ENCODE peak calls at places on chromosomes 12 and 14, in eight cellular contexts. One of them, this sample, is unnamed.

GRCh38 chr12:45583011-45583657 is 146.4 kb upstream of the ARID2 start:
- DNase-seq in esophagus squamous epithelium: no peak
- DNase-seq in GM06990: no peak
- DNase-seq in bronchial epithelial cell: peak; percentile 3
- DNase-seq in brain microvascular endothelial cell: peak; percentile 79
- DNase-seq in prostate gland: no peak
- DNase-seq in neuronal stem cell: no peak
- DNase-seq in lower leg skin: no peak
- DNase-seq in this sample: no peak

GRCh38 chr12:84636801-84637285 is 275.8 kb downstream of the SLC6A15 start:
- DNase-seq in esophagus squamous epithelium: no peak
- DNase-seq in GM06990: no peak
- DNase-seq in bronchial epithelial cell: no peak
- DNase-seq in brain microvascular endothelial cell: peak; percentile 41
- DNase-seq in prostate gland: no peak
- DNase-seq in neuronal stem cell: no peak
- DNase-seq in lower leg skin: no peak
- DNase-seq in this sample: no peak

GRCh38 chr12:129393357-129393937 is 510.4 kb downstream of the TMEM132D start:
- DNase-seq in esophagus squamous epithelium: no peak
- DNase-seq in GM06990: no peak
- DNase-seq in bronchial epithelial cell: no peak
- DNase-seq in brain microvascular endothelial cell: no peak
- DNase-seq in prostate gland: no peak
- DNase-seq in neuronal stem cell: no peak
- DNase-seq in lower leg skin: no peak
- DNase-seq in this sample: no peak

GRCh38 chr12:76307083-76307482 is 41.1 kb downstream of the BBS10 start:
- DNase-seq in esophagus squamous epithelium: no peak
- DNase-seq in GM06990: no peak
- DNase-seq in bronchial epithelial cell: no peak
- DNase-seq in brain microvascular endothelial cell: no peak
- DNase-seq in prostate gland: no peak
- DNase-seq in neuronal stem cell: no peak
- DNase-seq in lower leg skin: no peak
- DNase-seq in this sample: no peak

GRCh38 chr12:52399756-52400155 is 6.4 kb downstream of the KRT82 start:
- DNase-seq in esophagus squamous epithelium: no peak
- DNase-seq in GM06990: no peak
- DNase-seq in bronchial epithelial cell: no peak
- DNase-seq in brain microvascular endothelial cell: no peak
- DNase-seq in prostate gland: no peak
- DNase-seq in neuronal stem cell: no peak
- DNase-seq in lower leg skin: no peak
- DNase-seq in this sample: no peak

GRCh38 chr12:119692410-119692809 is 24.5 kb downstream of the PRKAB1 start:
- DNase-seq in esophagus squamous epithelium: no peak
- DNase-seq in GM06990: no peak
- DNase-seq in bronchial epithelial cell: no peak
- DNase-seq in brain microvascular endothelial cell: no peak
- DNase-seq in prostate gland: no peak
- DNase-seq in neuronal stem cell: no peak
- DNase-seq in lower leg skin: no peak
- DNase-seq in this sample: no peak

GRCh38 chr12:19369691-19370148 is 69.6 kb upstream of the AEBP2 start:
- DNase-seq in esophagus squamous epithelium: no peak
- DNase-seq in GM06990: no peak
- DNase-seq in bronchial epithelial cell: peak; percentile 85
- DNase-seq in brain microvascular endothelial cell: peak; percentile 13
- DNase-seq in prostate gland: no peak
- DNase-seq in neuronal stem cell: no peak
- DNase-seq in lower leg skin: no peak
- DNase-seq in this sample: no peak

GRCh38 chr12:131634037-131634436 is 76.9 kb upstream of the SFSWAP start:
- DNase-seq in esophagus squamous epithelium: no peak
- DNase-seq in GM06990: no peak
- DNase-seq in bronchial epithelial cell: no peak
- DNase-seq in brain microvascular endothelial cell: no peak
- DNase-seq in prostate gland: no peak
- DNase-seq in neuronal stem cell: no peak
- DNase-seq in lower leg skin: no peak
- DNase-seq in this sample: no peak

GRCh38 chr12:50765325-50765911 is 1.5 kb downstream of the ATF1 start:
- DNase-seq in esophagus squamous epithelium: no peak
- DNase-seq in GM06990: peak; percentile 18
- DNase-seq in bronchial epithelial cell: peak; percentile 70
- DNase-seq in brain microvascular endothelial cell: no peak
- DNase-seq in prostate gland: no peak
- DNase-seq in neuronal stem cell: peak; percentile 27
- DNase-seq in lower leg skin: peak; percentile 22
- DNase-seq in this sample: no peak

GRCh38 chr12:122830517-122831214 is 4.6 kb upstream of the HIP1R start:
- DNase-seq in esophagus squamous epithelium: no peak
- DNase-seq in GM06990: no peak
- DNase-seq in bronchial epithelial cell: peak; percentile 97
- DNase-seq in brain microvascular endothelial cell: peak; percentile 59
- DNase-seq in prostate gland: no peak
- DNase-seq in neuronal stem cell: no peak
- DNase-seq in lower leg skin: no peak
- DNase-seq in this sample: no peak

GRCh38 chr12:54349658-54350057 is 14.6 kb downstream of the GPR84 start:
- DNase-seq in esophagus squamous epithelium: no peak
- DNase-seq in GM06990: no peak
- DNase-seq in bronchial epithelial cell: no peak
- DNase-seq in brain microvascular endothelial cell: no peak
- DNase-seq in prostate gland: no peak
- DNase-seq in neuronal stem cell: no peak
- DNase-seq in lower leg skin: no peak
- DNase-seq in this sample: no peak
- H3K4me3 ChIP-seq in esophagus squamous epithelium: no peak overlapping the region
- H3K4me3 ChIP-seq in GM06990: no peak overlapping the region
- H3K4me3 ChIP-seq in bronchial epithelial cell: no peak overlapping the region
- H3K4me3 ChIP-seq in brain microvascular endothelial cell: no peak overlapping the region
- H3K4me3 ChIP-seq in prostate gland: no peak overlapping the region
- H3K4me3 ChIP-seq in neuronal stem cell: no peak overlapping the region
- H3K4me3 ChIP-seq in lower leg skin: no peak overlapping the region
- H3K4me3 ChIP-seq in this sample: no peak overlapping the region

DNA sequence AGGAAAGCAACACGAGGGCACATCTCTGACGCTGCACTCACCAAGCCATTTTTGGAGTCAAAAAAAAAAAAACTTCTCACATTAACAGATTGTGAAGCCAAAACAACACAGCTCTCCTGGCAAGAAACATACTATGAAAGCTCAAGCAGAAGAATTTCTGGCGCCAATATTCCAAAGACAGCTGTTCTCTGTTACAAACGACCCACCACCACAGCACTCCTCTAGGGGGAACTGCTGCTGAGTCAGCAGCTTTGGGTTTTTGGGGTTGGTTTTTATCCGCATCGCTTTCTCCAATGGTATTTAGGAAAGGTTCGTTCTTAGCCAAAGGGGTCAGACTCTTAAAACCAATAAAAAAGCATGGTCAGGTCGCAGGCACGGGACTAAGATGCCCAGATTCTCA is 379.3 kb downstream of the RPS29 start:
- DNase-seq in esophagus squamous epithelium: no peak
- DNase-seq in GM06990: no peak
- DNase-seq in bronchial epithelial cell: no peak
- DNase-seq in brain microvascular endothelial cell: no peak
- DNase-seq in prostate gland: no peak
- DNase-seq in neuronal stem cell: no peak
- DNase-seq in lower leg skin: no peak
- DNase-seq in this sample: no peak
- H3K4me3 ChIP-seq in esophagus squamous epithelium: no peak overlapping the region
- H3K4me3 ChIP-seq in GM06990: no peak overlapping the region
- H3K4me3 ChIP-seq in bronchial epithelial cell: no peak overlapping the region
- H3K4me3 ChIP-seq in brain microvascular endothelial cell: no peak overlapping the region
- H3K4me3 ChIP-seq in prostate gland: no peak overlapping the region
- H3K4me3 ChIP-seq in neuronal stem cell: no peak overlapping the region
- H3K4me3 ChIP-seq in lower leg skin: no peak overlapping the region
- H3K4me3 ChIP-seq in this sample: no peak overlapping the region

GRCh38 chr12:125072496-125072895 is 7.3 kb downstream of the AACS start:
- DNase-seq in esophagus squamous epithelium: no peak
- DNase-seq in GM06990: no peak
- DNase-seq in bronchial epithelial cell: no peak
- DNase-seq in brain microvascular endothelial cell: no peak
- DNase-seq in prostate gland: no peak
- DNase-seq in neuronal stem cell: no peak
- DNase-seq in lower leg skin: no peak
- DNase-seq in this sample: no peak
- H3K4me3 ChIP-seq in esophagus squamous epithelium: no peak overlapping the region
- H3K4me3 ChIP-seq in GM06990: no peak overlapping the region
- H3K4me3 ChIP-seq in bronchial epithelial cell: no peak overlapping the region
- H3K4me3 ChIP-seq in brain microvascular endothelial cell: no peak overlapping the region
- H3K4me3 ChIP-seq in prostate gland: no peak overlapping the region
- H3K4me3 ChIP-seq in neuronal stem cell: no peak overlapping the region
- H3K4me3 ChIP-seq in lower leg skin: no peak overlapping the region
- H3K4me3 ChIP-seq in this sample: no peak overlapping the region

DNA sequence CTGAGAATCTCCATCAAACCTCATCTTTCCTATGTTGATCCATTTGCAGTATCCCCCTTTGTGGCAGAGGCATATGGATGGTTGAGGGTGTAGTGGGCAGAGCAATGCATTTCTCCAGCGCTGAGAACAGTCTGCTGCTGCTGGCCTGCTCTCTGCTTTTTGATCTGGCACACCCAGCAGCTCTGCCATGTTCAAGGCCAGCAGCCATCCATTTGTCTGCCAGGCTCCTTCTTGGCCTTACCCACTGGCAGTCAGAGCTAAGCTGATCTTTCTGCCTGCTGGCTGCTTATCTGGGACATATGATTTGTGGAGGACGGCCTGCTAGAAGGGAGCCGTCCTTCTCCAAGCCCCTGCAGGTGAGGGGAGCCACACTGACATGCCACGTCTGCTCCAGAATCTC is 17.0 kb downstream of the NPC2 start:
- DNase-seq in esophagus squamous epithelium: no peak
- DNase-seq in GM06990: no peak
- DNase-seq in bronchial epithelial cell: no peak
- DNase-seq in brain microvascular endothelial cell: no peak
- DNase-seq in prostate gland: no peak
- DNase-seq in neuronal stem cell: no peak
- DNase-seq in lower leg skin: no peak
- DNase-seq in this sample: no peak
- H3K4me3 ChIP-seq in esophagus squamous epithelium: no peak overlapping the region
- H3K4me3 ChIP-seq in GM06990: no peak overlapping the region
- H3K4me3 ChIP-seq in bronchial epithelial cell: no peak overlapping the region
- H3K4me3 ChIP-seq in brain microvascular endothelial cell: no peak overlapping the region
- H3K4me3 ChIP-seq in prostate gland: no peak overlapping the region
- H3K4me3 ChIP-seq in neuronal stem cell: no peak overlapping the region
- H3K4me3 ChIP-seq in lower leg skin: no peak overlapping the region
- H3K4me3 ChIP-seq in this sample: no peak overlapping the region

DNA sequence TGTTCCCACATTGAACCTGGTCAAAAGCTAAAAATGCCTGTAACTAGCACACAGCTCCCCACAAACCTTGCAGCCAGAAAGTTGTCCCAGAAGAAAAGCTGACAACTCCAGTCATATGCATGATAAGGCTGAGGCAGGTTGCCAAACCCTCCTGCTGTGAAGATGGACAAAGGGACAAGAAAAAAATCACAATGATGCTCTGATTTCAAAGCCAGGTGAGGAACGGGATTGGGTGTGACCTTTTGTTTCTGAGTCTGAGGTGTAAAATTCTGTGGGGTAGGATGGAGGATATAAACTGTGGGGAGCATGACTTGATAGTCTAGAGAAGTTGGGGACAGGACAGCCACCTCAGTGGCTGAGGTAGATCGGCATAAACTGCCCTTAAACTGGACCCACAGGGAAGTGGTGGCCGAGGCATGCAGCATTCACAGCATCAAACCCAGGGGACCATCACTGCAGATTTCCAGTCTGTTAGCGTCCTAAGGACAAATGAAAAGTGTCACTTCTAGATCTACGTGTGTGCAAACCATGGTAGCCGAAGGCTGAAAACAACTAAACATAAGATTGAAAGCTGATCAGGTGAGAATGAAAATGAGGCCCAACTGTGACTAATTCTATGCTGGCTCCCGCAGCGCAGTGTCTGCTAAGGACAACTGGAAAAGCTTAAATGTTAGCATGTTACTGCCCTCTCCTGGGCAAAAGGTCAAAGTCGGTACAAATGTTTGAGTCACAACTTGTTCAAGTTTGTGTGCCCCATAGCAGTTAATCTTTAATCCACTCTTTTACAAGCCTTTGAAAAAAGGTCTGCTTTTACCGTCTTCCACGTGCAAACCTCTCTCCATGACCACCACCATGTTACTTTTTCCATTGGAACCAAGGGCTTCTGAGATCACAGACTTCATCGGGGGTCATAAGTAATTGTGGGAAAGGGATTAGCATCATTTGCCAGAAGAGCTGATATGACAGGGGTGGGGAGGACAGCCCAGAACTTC is 39.8 kb downstream of the GRIN2B start:
- DNase-seq in esophagus squamous epithelium: no peak
- DNase-seq in GM06990: no peak
- DNase-seq in bronchial epithelial cell: peak; percentile 68
- DNase-seq in brain microvascular endothelial cell: peak; percentile 17
- DNase-seq in prostate gland: no peak
- DNase-seq in neuronal stem cell: peak; percentile 58
- DNase-seq in lower leg skin: peak; percentile 17
- DNase-seq in this sample: peak; percentile 82
- H3K4me3 ChIP-seq in esophagus squamous epithelium: no peak overlapping the region
- H3K4me3 ChIP-seq in GM06990: no peak overlapping the region
- H3K4me3 ChIP-seq in bronchial epithelial cell: no peak overlapping the region
- H3K4me3 ChIP-seq in brain microvascular endothelial cell: no peak overlapping the region
- H3K4me3 ChIP-seq in prostate gland: no peak overlapping the region
- H3K4me3 ChIP-seq in neuronal stem cell: no peak overlapping the region
- H3K4me3 ChIP-seq in lower leg skin: no peak overlapping the region
- H3K4me3 ChIP-seq in this sample: no peak overlapping the region

GRCh38 chr14:42460673-42461072 is 854.0 kb downstream of the LRFN5 start:
- DNase-seq in esophagus squamous epithelium: no peak
- DNase-seq in GM06990: no peak
- DNase-seq in bronchial epithelial cell: no peak
- DNase-seq in brain microvascular endothelial cell: no peak
- DNase-seq in prostate gland: no peak
- DNase-seq in neuronal stem cell: no peak
- DNase-seq in lower leg skin: no peak
- DNase-seq in this sample: no peak

GRCh38 chr14:42459171-42459685 is 852.6 kb downstream of the LRFN5 start:
- DNase-seq in esophagus squamous epithelium: no peak
- DNase-seq in GM06990: no peak
- DNase-seq in bronchial epithelial cell: no peak
- DNase-seq in brain microvascular endothelial cell: no peak
- DNase-seq in prostate gland: no peak
- DNase-seq in neuronal stem cell: no peak
- DNase-seq in lower leg skin: no peak
- DNase-seq in this sample: no peak
- H3K4me3 ChIP-seq in esophagus squamous epithelium: no peak overlapping the region
- H3K4me3 ChIP-seq in GM06990: no peak overlapping the region
- H3K4me3 ChIP-seq in bronchial epithelial cell: no peak overlapping the region
- H3K4me3 ChIP-seq in brain microvascular endothelial cell: no peak overlapping the region
- H3K4me3 ChIP-seq in prostate gland: no peak overlapping the region
- H3K4me3 ChIP-seq in neuronal stem cell: no peak overlapping the region
- H3K4me3 ChIP-seq in lower leg skin: no peak overlapping the region
- H3K4me3 ChIP-seq in this sample: no peak overlapping the region

This sample was measured in iPS DF 6.9.